ENCODE peak calls at places on chromosomes 6 and 20, in five cellular contexts. F is neural progenitor cell; L is RWPE1; O is CD8-positive, alpha-beta memory T cell; Z is heart right ventricle. K is an unnamed sample.

GRCh38 chr6:25922301-25922700 is 8.2 kb downstream of the SLC17A2 start:
- DNase-seq in F (no peak), L (no peak), O (no peak), Z (peak; percentile 13), K (no peak)

GRCh38 chr6:155795173-155795796 is 339.6 kb upstream of the NOX3 start:
- DNase-seq in F (no peak), L (no peak), O (no peak), Z (no peak), K (no peak)

GRCh38 chr20:49700411-49701185 is 13.1 kb downstream of the B4GALT5 start:
- DNase-seq in F (no peak), L (peak; percentile 81), O (no peak), Z (no peak), K (no peak)

GRCh38 chr6:138231399-138231886 is 13.2 kb upstream of the PBOV1 start:
- DNase-seq in F (no peak), L (no peak), O (no peak), Z (no peak), K (no peak)

GRCh38 chr6:36249010-36249409 is 20.9 kb upstream of the PNPLA1 start:
- DNase-seq in F (no peak), L (no peak), O (no peak), Z (no peak), K (no peak)

GRCh38 chr6:138004423-138005287 is 102.6 kb downstream of the PERP start:
- DNase-seq in F (peak; percentile 35), L (peak; percentile 38), O (peak; percentile 13), Z (peak; percentile 13), K (peak; percentile 34)

GRCh38 chr6:158060447-158061360 is 79.0 kb downstream of the SYNJ2 start:
- DNase-seq in F (no peak), L (peak; percentile 81), O (no peak), Z (peak; percentile 82), K (no peak)

GRCh38 chr6:132715204-132715603 is 1.3 kb upstream of the VNN1 start:
- DNase-seq in F (peak; percentile 75), L (peak; percentile 57), O (no peak), Z (no peak), K (peak; percentile 57)

GRCh38 chr6:36599791-36600209 is 5.6 kb downstream of the SRSF3 start:
- DNase-seq in F (peak; percentile 56), L (peak; percentile 54), O (peak; percentile 64), Z (no peak), K (no peak)

GRCh38 chr20:63620991-63621390 is 5.9 kb downstream of the GMEB2 start:
- DNase-seq in F (no peak), L (no peak), O (no peak), Z (no peak), K (no peak)

GRCh38 chr6:130872250-130873095 is 45.3 kb downstream of the SMLR1 start:
- DNase-seq in F (peak; percentile 79), L (peak; percentile 37), O (peak; percentile 29), Z (peak; percentile 66), K (peak; percentile 74)

GRCh38 chr6:163337958-163338357 is 76.6 kb upstream of the QKI start:
- DNase-seq in F (no peak), L (no peak), O (no peak), Z (no peak), K (no peak)

GRCh38 chr20:12970372-12970821 is 38.4 kb upstream of the SPTLC3 start:
- DNase-seq in F (peak; percentile 56), L (peak; percentile 53), O (no peak), Z (peak; percentile 6), K (peak; percentile 38)

GRCh38 chr6:91149914-91150674 is 563.2 kb upstream of the MAP3K7 start:
- DNase-seq in F (no peak), L (no peak), O (no peak), Z (no peak), K (no peak)

GRCh38 chr6:81996414-81996813 is 243.9 kb upstream of the TENT5A start:
- DNase-seq in F (no peak), L (peak; percentile 39), O (no peak), Z (no peak), K (no peak)

GRCh38 chr6:13927203-13927602 is 2.5 kb downstream of the RNF182 start:
- DNase-seq in F (no peak), L (no peak), O (no peak), Z (no peak), K (no peak)

GRCh38 chr6:127366281-127367022 is 23.0 kb upstream of the ECHDC1 start:
- DNase-seq in F (no peak), L (peak; percentile 98), O (no peak), Z (no peak), K (peak; percentile 33)

GRCh38 chr6:133432021-133432989 is 191.1 kb downstream of the EYA4 start:
- DNase-seq in F (peak; percentile 44), L (no peak), O (no peak), Z (no peak), K (peak; percentile 97)

GRCh38 chr6:124334359-124334758 is 530.7 kb downstream of the NKAIN2 start:
- DNase-seq in F (no peak), L (no peak), O (no peak), Z (no peak), K (no peak)

GRCh38 chr6:38871745-38872568 is 156.8 kb downstream of the DNAH8 start:
- DNase-seq in F (peak; percentile 77), L (peak; percentile 34), O (peak; percentile 20), Z (peak; percentile 17), K (peak; percentile 42)

GRCh38 chr6:132713355-132714134 is at the start of gene VNN1:
- DNase-seq in F (no peak), L (no peak), O (no peak), Z (no peak), K (no peak)

GRCh38 chr6:151229401-151230276 is 10.1 kb upstream of the AKAP12 start:
- DNase-seq in F (no peak), L (no peak), O (no peak), Z (no peak), K (no peak)

GRCh38 chr20:3716195-3716834 is 3.9 kb upstream of the SIGLEC1 start:
- DNase-seq in F (peak; percentile 76), L (peak; percentile 52), O (peak; percentile 9), Z (peak; percentile 46), K (peak; percentile 53)

GRCh38 chr20:41058007-41058673 is 29.5 kb downstream of the TOP1 start:
- DNase-seq in F (no peak), L (peak; percentile 46), O (no peak), Z (no peak), K (no peak)

GRCh38 chr6:158781692-158782373 is 37.3 kb downstream of the EZR start:
- DNase-seq in F (no peak), L (no peak), O (no peak), Z (no peak), K (no peak)

GRCh38 chr6:118377711-118378414 is 170.2 kb upstream of the PLN start:
- DNase-seq in F (peak; percentile 80), L (no peak), O (no peak), Z (peak; percentile 51), K (peak; percentile 57)

DNA sequence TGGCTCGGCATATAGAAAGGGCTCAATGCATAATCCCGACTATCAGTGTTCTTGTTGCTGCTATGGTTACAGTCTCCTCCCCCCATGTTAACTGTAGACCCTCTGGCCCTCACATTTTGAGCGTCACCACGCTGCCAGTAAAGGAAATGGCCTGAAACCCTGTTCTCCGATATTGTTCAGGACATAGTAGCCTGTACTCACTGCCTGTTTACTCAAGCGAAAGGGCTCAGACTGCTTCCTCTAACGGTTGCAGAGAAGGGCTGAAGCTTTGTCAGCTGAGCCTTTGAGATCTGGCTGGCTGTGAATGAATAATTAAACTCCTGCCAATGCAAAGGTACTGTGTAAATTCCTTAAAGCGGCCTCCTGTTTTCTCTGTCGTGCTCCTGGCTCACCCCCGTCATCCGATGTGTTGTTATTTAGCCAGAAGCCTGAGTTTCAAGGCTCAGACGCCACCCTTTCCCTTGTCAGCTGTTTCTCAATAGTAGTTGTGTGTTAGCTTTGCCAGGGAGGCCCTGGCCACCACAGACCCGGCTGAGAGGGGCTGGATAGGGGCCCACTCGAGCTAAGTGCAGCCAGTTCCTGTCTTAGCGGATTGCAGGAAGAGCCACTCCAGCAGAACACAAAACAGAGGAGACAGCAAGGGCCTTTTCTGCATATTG is 31.2 kb upstream of the RALGAPA2 start:
- DNase-seq in F (peak; percentile 83), L (no peak), O (no peak), Z (peak; percentile 70), K (peak; percentile 79)
- H3K27ac ChIP-seq in F (peak overlapping the region; percentile 89), L (peak overlapping the region; percentile 81), O (no peak overlapping the region), Z (peak overlapping the region; percentile 98), K (peak overlapping the region; percentile 67)

GRCh38 chr20:54068495-54068894 is 1.9 kb downstream of the BCAS1 start:
- DNase-seq in F (no peak), L (no peak), O (no peak), Z (no peak), K (no peak)
- H3K27ac ChIP-seq in F (no peak overlapping the region), L (no peak overlapping the region), O (no peak overlapping the region), Z (no peak overlapping the region), K (no peak overlapping the region)

DNA sequence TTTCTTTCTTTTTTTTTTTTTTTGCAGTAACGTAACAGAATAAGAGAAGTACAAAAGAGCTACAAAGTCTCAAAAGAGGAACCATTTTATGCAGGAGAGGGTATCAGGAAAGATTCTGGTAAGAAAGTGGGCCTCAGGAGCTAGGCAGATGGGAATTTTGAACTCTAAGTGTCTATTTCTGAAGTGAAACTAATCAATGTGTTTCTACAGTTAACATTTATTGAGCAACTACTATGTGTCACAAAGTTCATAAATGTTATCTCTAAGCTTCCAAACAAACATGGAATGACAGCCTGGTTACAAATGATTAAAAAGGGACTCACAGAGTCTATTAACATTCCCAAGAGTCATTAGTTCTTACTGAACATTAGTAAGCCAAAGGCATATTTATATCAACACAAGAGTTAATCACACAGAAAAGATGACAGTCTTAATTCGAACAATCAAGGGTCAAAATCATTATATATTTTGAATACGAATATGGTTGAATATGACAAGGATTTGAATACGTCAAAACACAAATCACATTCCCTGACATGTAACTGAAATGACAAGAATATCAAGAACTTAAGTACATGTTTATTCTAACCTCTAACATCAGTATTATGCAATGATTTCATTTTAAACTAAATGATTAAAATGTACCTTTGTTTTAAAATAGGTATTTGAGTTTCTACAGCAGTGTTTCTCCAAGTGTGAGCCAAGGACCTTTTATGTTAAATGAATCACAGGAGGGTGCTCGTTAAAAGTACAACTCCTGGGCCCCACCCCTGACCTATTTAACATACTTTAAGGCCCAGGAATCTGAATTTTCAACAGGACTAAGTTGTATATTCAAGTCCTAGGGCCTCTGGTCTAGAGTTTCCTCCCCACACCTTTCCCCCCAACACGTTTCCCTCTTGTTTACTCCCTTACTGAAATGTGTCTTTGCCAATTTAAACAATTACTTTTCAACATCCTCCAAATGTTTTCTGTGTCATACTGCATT is 89.7 kb downstream of the ATXN1 start:
- DNase-seq in F (no peak), L (no peak), O (no peak), Z (no peak), K (no peak)
- H3K27ac ChIP-seq in F (no peak overlapping the region), L (no peak overlapping the region), O (no peak overlapping the region), Z (no peak overlapping the region), K (no peak overlapping the region)

DNA sequence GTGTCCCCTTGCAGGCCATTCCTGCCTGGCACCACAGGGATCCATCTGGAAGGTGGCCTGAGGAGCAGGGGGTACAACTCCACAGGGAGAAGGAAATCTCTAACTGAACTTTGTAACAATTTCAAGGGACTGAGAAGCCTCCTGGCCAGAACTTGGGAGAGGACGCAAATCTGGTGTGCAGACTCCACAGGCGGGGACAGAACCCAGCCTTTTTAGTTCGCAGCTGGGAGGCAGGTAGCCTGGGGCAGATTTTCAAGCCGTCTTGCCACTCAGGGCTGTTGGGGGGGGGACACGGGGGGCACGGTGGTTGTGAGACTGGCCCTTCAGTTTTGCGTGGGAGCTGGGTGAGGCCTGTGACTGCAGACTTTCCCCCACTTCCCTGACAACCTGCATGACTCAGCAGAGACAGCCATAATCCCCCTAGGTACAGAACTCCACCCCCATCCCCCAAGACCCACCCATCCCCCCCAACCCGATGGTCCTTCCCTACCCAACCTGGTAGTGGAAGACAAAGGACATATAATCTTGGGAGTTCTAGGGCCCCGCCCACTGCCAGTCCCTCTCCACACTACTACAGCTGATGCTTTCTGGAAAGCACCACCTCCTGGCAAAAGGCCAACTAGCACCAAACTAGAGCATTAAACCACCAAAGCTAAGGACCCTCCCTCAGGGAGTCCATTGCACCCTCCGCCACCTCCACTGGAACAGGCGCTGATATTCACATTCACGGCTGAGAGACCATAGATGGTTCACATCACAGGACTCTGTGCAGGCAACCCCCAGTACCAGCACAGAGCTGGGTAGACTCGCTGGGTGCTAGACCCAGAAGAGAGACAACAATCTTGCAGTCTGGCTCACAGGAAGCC is 3.0 kb upstream of the HUS1B start:
- DNase-seq in F (peak; percentile 43), L (no peak), O (no peak), Z (no peak), K (no peak)
- H3K27ac ChIP-seq in F (peak overlapping the region; percentile 47), L (no peak overlapping the region), O (no peak overlapping the region), Z (no peak overlapping the region), K (no peak overlapping the region)

K was measured in SJCRH30.